ENCODE peak calls at places on chromosomes 3 and 15, in eight cellular contexts. E is fibroblast of lung; R is nucleus accumbens; G is NCI-H2107; V is NCI-H82; W is CD4-positive, alpha-beta T cell; Q is CD8-positive, alpha-beta T cell; M is stimulated activated naive B cell treated with anti-CD40 and anti-IgM and Interleukin-4, amounts not matched to agents 10 μg/mL and 1 μg/mL and 100 μg/mL, for 72 hours. K is an unnamed sample.

GRCh38 chr15:99121691-99122410 is 17.0 kb downstream of the SYNM start:
- DNase-seq in G (no peak), V (no peak), Q (no peak), E (no peak), M (no peak), R (no peak), W (no peak), K (no peak)

GRCh38 chr3:177195941-177196472 is 1.3 kb downstream of the TBL1XR1 start:
- DNase-seq in E (no peak), M (peak; percentile 43), R (no peak), W (no peak), G (peak; percentile 26), V (peak; percentile 61), Q (peak; percentile 27), K (no peak)

GRCh38 chr3:161372321-161373260 is 1.3 kb upstream of the SPTSSB start:
- DNase-seq in W (no peak), E (peak; percentile 4), R (peak; percentile 73), G (peak; percentile 65), V (peak; percentile 57), M (peak; percentile 1), Q (peak; percentile 23), K (peak; percentile 14)

GRCh38 chr15:84099181-84099580 is 136.4 kb upstream of the GOLGA6L4 start:
- DNase-seq in E (no peak), Q (no peak), R (no peak), M (peak; percentile 2), V (no peak), W (no peak), G (no peak), K (no peak)

GRCh38 chr3:101183151-101183550 is 137.2 kb downstream of the IMPG2 start:
- DNase-seq in W (no peak), Q (no peak), M (no peak), G (no peak), V (no peak), E (no peak), R (no peak), K (no peak)

GRCh38 chr3:42118762-42119361 is 27.7 kb downstream of the TRAK1 start:
- DNase-seq in G (no peak), E (peak; percentile 47), W (no peak), Q (no peak), M (peak; percentile 12), R (no peak), V (peak; percentile 65), K (peak; percentile 63)

GRCh38 chr15:99682455-99682854 is 50.8 kb downstream of the LYSMD4 start:
- DNase-seq in W (no peak), V (no peak), E (peak; percentile 89), R (no peak), G (no peak), M (no peak), Q (no peak), K (no peak)

GRCh38 chr15:76840830-76841460 is 64.2 kb downstream of the SCAPER start:
- DNase-seq in R (no peak), V (peak; percentile 64), W (no peak), G (no peak), Q (no peak), M (no peak), E (peak; percentile 67), K (no peak)

GRCh38 chr3:159796744-159797143 is 191.9 kb upstream of the IL12A start:
- DNase-seq in G (no peak), Q (no peak), E (peak; percentile 71), M (no peak), V (no peak), W (no peak), R (no peak), K (no peak)

GRCh38 chr15:92097473-92098178 is 244.1 kb downstream of the SLCO3A1 start:
- DNase-seq in V (peak; percentile 79), E (peak; percentile 62), R (peak; percentile 9), Q (no peak), W (peak; percentile 16), G (peak; percentile 24), M (peak; percentile 25), K (peak; percentile 55)

GRCh38 chr3:8882171-8882593 is 81.1 kb downstream of the RAD18 start:
- DNase-seq in R (no peak), Q (no peak), M (peak; percentile 13), G (no peak), E (no peak), W (no peak), V (no peak), K (no peak)

GRCh38 chr3:123632161-123632655 is 47.4 kb upstream of the HACD2 start:
- DNase-seq in M (no peak), R (no peak), W (no peak), E (peak; percentile 89), V (peak; percentile 47), G (no peak), Q (no peak), K (no peak)

GRCh38 chr3:185979721-185980121 is 41.9 kb upstream of the TRA2B start:
- DNase-seq in E (no peak), R (no peak), G (peak; percentile 20), W (no peak), Q (no peak), V (no peak), M (no peak), K (no peak)

GRCh38 chr3:129383292-129383860 is 45.1 kb downstream of the EFCAB12 start:
- DNase-seq in M (peak; percentile 34), E (peak; percentile 70), W (peak; percentile 13), V (peak; percentile 95), G (peak; percentile 71), R (no peak), Q (peak; percentile 58), K (peak; percentile 86)

GRCh38 chr3:14563946-14564539 is 23.9 kb upstream of the GRIP2 start:
- DNase-seq in Q (no peak), M (no peak), R (no peak), G (peak; percentile 40), V (no peak), E (no peak), W (no peak), K (no peak)

GRCh38 chr3:58642846-58643245 is 23.7 kb downstream of the FAM3D start:
- DNase-seq in G (no peak), V (no peak), W (no peak), E (no peak), R (no peak), M (no peak), Q (no peak), K (no peak)

GRCh38 chr15:39381517-39381916 is 199.4 kb upstream of the THBS1 start:
- DNase-seq in W (no peak), V (no peak), R (no peak), Q (no peak), M (no peak), E (no peak), G (no peak), K (no peak)

GRCh38 chr3:188197388-188197847 is 43.5 kb downstream of the LPP start:
- DNase-seq in Q (no peak), M (peak; percentile 21), E (no peak), V (no peak), W (no peak), G (no peak), R (no peak), K (peak; percentile 30)